ENCODE peak calls at places on chromosome 1, in nine cellular contexts. S is heart left ventricle, W is fibroblast of lung, C is right lobe of liver, A is left ventricle myocardium inferior, B is WERI-Rb-1, Q is lower lobe of right lung, G is thoracic aorta, R is neural progenitor cell. K is an unnamed sample.

GRCh38 chr1:25053576-25054075 is 123.5 kb upstream of the RUNX3 start:
- DNase-seq in W (no peak), S (no peak), G (no peak), A (no peak), R (no peak), C (no peak), B (no peak), Q (peak), K (peak)

GRCh38 chr1:203526572-203526971 is 32.6 kb downstream of the OPTC start:
- DNase-seq in G (no peak), C (no peak), S (no peak), B (no peak), A (no peak), Q (no peak), W (no peak), R (no peak), K (peak)

GRCh38 chr1:44634790-44635189 is 39.5 kb downstream of the TMEM53 start:
- DNase-seq in R (no peak), G (no peak), Q (no peak), C (no peak), B (no peak), W (no peak), S (no peak), A (no peak), K (no peak)

GRCh38 chr1:156704930-156705320 is 458 bp downstream of the CRABP2 start:
- DNase-seq in A (peak), G (peak), B (peak), C (peak), S (no peak), R (peak), Q (peak), W (peak), K (no peak)

GRCh38 chr1:225888898-225889690 is at the start of gene LEFTY1:
- DNase-seq in B (no peak), G (no peak), W (peak), R (no peak), S (peak), Q (peak), C (no peak), A (no peak), K (no peak)

GRCh38 chr1:15954316-15954715 is 21.6 kb downstream of the ZBTB17 start:
- DNase-seq in Q (no peak), S (no peak), A (no peak), G (no peak), C (no peak), B (no peak), W (no peak), R (no peak), K (no peak)

GRCh38 chr1:209688746-209689234 is 13.6 kb downstream of the G0S2 start:
- DNase-seq in R (no peak), A (no peak), Q (no peak), S (no peak), W (peak), B (no peak), C (no peak), G (no peak), K (no peak)

GRCh38 chr1:5481889-5482288 is 510.3 kb downstream of the NPHP4 start:
- DNase-seq in C (no peak), B (peak), R (peak), G (no peak), W (no peak), Q (no peak), S (no peak), A (no peak), K (no peak)

GRCh38 chr1:14939527-14940284 is 213.8 kb upstream of the TMEM51 start:
- DNase-seq in C (no peak), B (no peak), R (no peak), Q (no peak), W (peak), S (no peak), A (no peak), G (no peak), K (no peak)

GRCh38 chr1:179143332-179143731 is 61.5 kb downstream of the TOR3A start:
- DNase-seq in C (no peak), Q (no peak), S (no peak), R (no peak), W (peak), B (no peak), A (no peak), G (no peak), K (no peak)

GRCh38 chr1:167671727-167672511 is 41.9 kb downstream of the RCSD1 start:
- DNase-seq in Q (no peak), W (no peak), C (no peak), R (no peak), B (no peak), S (no peak), A (no peak), G (no peak), K (no peak)

GRCh38 chr1:39795651-39796050 is 7.0 kb upstream of the BMP8B start:
- DNase-seq in S (no peak), G (no peak), R (no peak), W (no peak), C (no peak), B (no peak), Q (peak), A (no peak), K (no peak)

GRCh38 chr1:54972436-54972835 is 8.0 kb upstream of the TMEM61 start:
- DNase-seq in S (no peak), W (no peak), G (no peak), B (no peak), Q (no peak), R (no peak), C (no peak), A (no peak), K (no peak)

GRCh38 chr1:169944621-169945020 is 50.9 kb upstream of the SCYL3 start:
- DNase-seq in G (no peak), W (no peak), R (no peak), B (no peak), C (no peak), Q (no peak), A (no peak), S (no peak), K (no peak)

GRCh38 chr1:50595874-50596273 is 172.6 kb upstream of the DMRTA2 start:
- DNase-seq in G (no peak), W (no peak), C (no peak), A (no peak), B (no peak), S (no peak), Q (no peak), R (no peak), K (no peak)

GRCh38 chr1:63475761-63476160 is 47.3 kb downstream of the ITGB3BP start:
- DNase-seq in S (no peak), Q (no peak), W (no peak), R (no peak), B (no peak), A (no peak), G (no peak), C (no peak), K (no peak)

GRCh38 chr1:162942903-162943567 is 82.1 kb upstream of the CCDC190 start:
- DNase-seq in C (no peak), Q (no peak), W (peak), B (no peak), G (no peak), S (no peak), R (no peak), A (no peak), K (no peak)

GRCh38 chr1:45643978-45644377 is 20.1 kb upstream of the CCDC17 start:
- DNase-seq in W (no peak), Q (no peak), C (no peak), G (no peak), R (no peak), B (no peak), S (no peak), A (no peak), K (no peak)

GRCh38 chr1:245500546-245500945 is 345.8 kb downstream of the KIF26B start:
- DNase-seq in B (no peak), R (no peak), W (peak), S (no peak), C (no peak), Q (no peak), A (no peak), G (no peak), K (no peak)

GRCh38 chr1:15323351-15323988 is 76.4 kb downstream of the FHAD1 start:
- DNase-seq in S (peak), B (peak), Q (peak), A (peak), G (peak), R (peak), W (peak), C (peak), K (peak)

GRCh38 chr1:67561704-67562113 is 123.3 kb upstream of the GADD45A start:
- DNase-seq in B (peak), S (peak), R (peak), Q (peak), A (peak), W (peak), C (peak), G (peak), K (peak)

GRCh38 chr1:210292276-210292851 is 36.3 kb upstream of the HHAT start:
- DNase-seq in B (peak), Q (peak), C (peak), W (no peak), G (no peak), S (peak), A (peak), R (peak), K (peak)

GRCh38 chr1:107594541-107594940 is 370.4 kb downstream of the VAV3 start:
- DNase-seq in B (no peak), C (no peak), A (no peak), W (no peak), R (no peak), Q (no peak), S (no peak), G (no peak), K (no peak)

GRCh38 chr1:20511518-20512428 is 3.8 kb upstream of the MUL1 start:
- DNase-seq in B (no peak), Q (no peak), A (no peak), S (no peak), G (no peak), C (no peak), W (no peak), R (no peak), K (no peak)

GRCh38 chr1:39960461-39960958 is 5.6 kb downstream of the MFSD2A start:
- DNase-seq in B (no peak), Q (peak), W (no peak), G (no peak), R (no peak), C (peak), A (peak), S (no peak), K (peak)

GRCh38 chr1:46635205-46635604 is 18.6 kb upstream of the MOB3C start:
- DNase-seq in W (no peak), A (no peak), Q (no peak), R (no peak), B (no peak), G (no peak), S (no peak), C (no peak), K (no peak)

GRCh38 chr1:54310439-54311328 is 95.5 kb downstream of the SSBP3 start:
- DNase-seq in W (peak), R (peak), Q (peak), S (no peak), G (no peak), C (peak), B (peak), A (peak), K (no peak)

GRCh38 chr1:14500912-14501311 is 97.6 kb upstream of the KAZN start:
- DNase-seq in G (no peak), R (no peak), A (no peak), C (no peak), S (no peak), Q (no peak), B (no peak), W (no peak), K (no peak)

GRCh38 chr1:89608627-89609338 is 24.1 kb upstream of the LRRC8C start:
- DNase-seq in G (no peak), C (no peak), W (no peak), R (no peak), Q (no peak), A (no peak), S (no peak), B (no peak), K (no peak)

GRCh38 chr1:195806060-195806459 is 802.2 kb downstream of the KCNT2 start:
- DNase-seq in B (no peak), W (no peak), A (no peak), S (no peak), G (no peak), Q (no peak), C (no peak), R (no peak), K (no peak)

GRCh38 chr1:94068096-94068830 is 52.7 kb downstream of the ABCA4 start:
- DNase-seq in A (no peak), S (no peak), G (no peak), W (no peak), Q (no peak), R (no peak), B (no peak), C (no peak), K (no peak)

GRCh38 chr1:19485362-19486187 is at the start of gene CAPZB:
- DNase-seq in R (peak), B (peak), C (peak), A (peak), Q (peak), S (peak), G (peak), W (peak), K (peak)

GRCh38 chr1:154821083-154821482 is 49.0 kb downstream of the KCNN3 start:
- DNase-seq in A (peak), Q (no peak), S (peak), R (no peak), G (no peak), C (no peak), W (peak), B (no peak), K (no peak)

GRCh38 chr1:225635649-225636048 is 17.3 kb downstream of the ENAH start:
- DNase-seq in Q (no peak), A (no peak), S (no peak), G (no peak), R (no peak), W (no peak), B (no peak), C (no peak), K (no peak)

DNA sequence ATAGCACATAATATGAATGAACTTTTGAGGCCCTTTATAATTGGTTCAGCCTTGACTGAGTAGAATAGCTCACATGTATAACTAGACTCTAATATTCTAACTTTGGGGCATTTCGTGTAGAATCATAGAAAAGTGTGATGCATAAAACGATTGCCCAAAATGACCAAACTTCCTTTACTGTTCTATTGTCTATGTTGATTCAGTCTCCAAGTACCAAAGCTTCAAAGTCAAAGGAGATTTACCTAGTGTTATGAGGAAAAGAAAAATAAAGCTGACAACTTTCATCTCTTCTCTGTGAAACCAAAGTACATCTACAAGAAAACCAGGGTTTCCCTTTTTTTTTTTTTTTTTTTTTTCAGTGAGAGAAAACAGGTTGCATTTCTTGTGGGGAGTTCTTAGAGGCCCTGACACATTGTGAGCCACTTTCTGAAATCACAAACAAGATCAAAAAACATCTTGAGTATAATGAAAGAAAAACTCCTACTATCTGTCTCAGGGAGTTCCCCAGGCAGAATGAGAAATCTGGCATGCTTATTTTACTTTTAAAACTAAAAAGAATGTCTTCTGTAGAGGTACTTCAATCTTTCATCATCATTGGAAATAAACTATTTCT is 183.4 kb downstream of the TNFSF18 start:
- DNase-seq in Q (no peak), A (no peak), R (no peak), S (no peak), C (no peak), G (no peak), W (no peak), B (no peak), K (no peak)
- H3K27ac ChIP-seq in Q (no peak), A (no peak), R (no peak), S (no peak), C (no peak), G (no peak), W (no peak), B (no peak), K (no peak)

DNA sequence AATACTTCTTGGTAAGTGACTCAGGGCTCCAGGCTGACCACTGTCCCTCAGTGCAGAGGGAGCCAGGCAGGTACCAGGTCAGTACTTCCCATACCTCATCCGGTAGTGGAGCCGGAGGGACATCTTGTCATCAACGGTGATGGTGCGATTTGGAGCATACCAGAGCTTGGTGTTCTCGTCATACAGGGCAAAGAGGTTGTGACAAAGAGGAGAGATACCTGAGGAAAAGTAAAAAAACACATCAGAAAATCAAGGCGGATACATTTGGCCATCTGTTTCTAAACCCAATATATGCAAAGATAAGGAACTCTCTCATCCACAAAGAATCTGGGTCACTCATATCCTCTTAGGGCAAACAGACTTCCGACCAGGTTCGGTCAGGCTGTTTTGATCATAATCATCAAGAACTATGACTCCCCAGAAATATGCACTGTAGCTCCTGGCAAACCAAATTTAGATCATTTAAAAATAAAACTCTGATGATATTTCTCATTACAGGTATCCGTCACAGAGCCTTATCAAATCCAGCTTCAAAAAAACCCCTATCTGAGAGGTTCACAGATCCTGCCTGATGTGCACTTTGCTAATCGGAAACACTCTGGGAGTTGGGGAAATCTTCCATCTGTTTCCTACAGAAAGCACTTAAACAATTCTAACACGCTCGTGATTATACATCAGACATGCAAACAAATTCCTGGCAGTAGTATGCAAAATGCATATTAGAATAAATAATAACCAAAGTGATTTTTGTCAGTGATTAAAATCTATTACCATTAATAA is 87.2 kb downstream of the JAK1 start:
- DNase-seq in A (no peak), C (no peak), B (no peak), Q (no peak), S (no peak), R (no peak), W (no peak), G (no peak), K (no peak)
- H3K27ac ChIP-seq in A (peak), C (no peak), B (no peak), Q (no peak), S (no peak), R (no peak), W (no peak), G (no peak), K (no peak)

GRCh38 chr1:202056644-202057334 is 46.4 kb downstream of the ELF3 start:
- DNase-seq in W (no peak), B (peak), Q (peak), C (peak), G (no peak), R (no peak), S (peak), A (peak), K (peak)
- H3K27ac ChIP-seq in W (no peak), B (peak), Q (peak), C (no peak), G (no peak), R (no peak), S (no peak), A (peak), K (no peak)

DNA sequence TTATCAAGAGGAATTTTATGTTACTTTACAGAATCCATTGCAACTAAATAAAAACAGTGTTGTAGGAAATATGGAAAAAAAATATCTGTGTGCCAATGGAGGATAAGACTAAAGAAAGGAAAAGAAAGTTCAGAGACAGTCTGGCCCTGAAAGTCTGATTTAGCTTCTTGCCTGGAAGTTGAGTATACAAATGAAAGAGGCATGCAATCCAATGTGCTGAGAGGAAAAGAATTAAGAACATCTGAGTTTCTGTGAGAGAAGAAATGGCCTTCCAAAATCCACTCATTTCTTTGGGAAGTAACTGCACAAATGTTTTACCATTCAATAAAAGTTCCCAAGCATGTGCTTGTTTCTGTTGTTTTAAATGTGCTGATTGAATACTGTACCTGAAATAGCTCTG is 65.1 kb downstream of the LHX9 start:
- DNase-seq in Q (no peak), C (no peak), A (no peak), R (no peak), G (no peak), B (no peak), W (no peak), S (no peak), K (no peak)
- H3K27ac ChIP-seq in Q (no peak), C (no peak), A (no peak), R (no peak), G (no peak), B (no peak), W (no peak), S (no peak), K (no peak)

GRCh38 chr1:226903819-226904710 is 33.6 kb downstream of the PSEN2 start:
- DNase-seq in R (no peak), B (no peak), C (no peak), S (peak), W (peak), Q (no peak), A (no peak), G (no peak), K (no peak)
- H3K27ac ChIP-seq in R (no peak), B (no peak), C (no peak), S (no peak), W (no peak), Q (no peak), A (peak), G (no peak), K (no peak)